ENCODE peak calls at places on chromosome 10, in seven cellular contexts. S is HFFc6, J is T follicular helper cell, G is ELF-1, H is hypothalamus, C is NCI-H1105 treated with DMSO at 0.1 percent for 48 hours, Q is H54. B is an unnamed sample.

GRCh38 chr10:11377267-11377666 is 234.2 kb downstream of the USP6NL start:
- DNase-seq in S (no peak), J (no peak), G (no peak), H (no peak), C (no peak), Q (no peak), B (no peak)

GRCh38 chr10:127444155-127444554 is 105.0 kb upstream of the NPS start:
- DNase-seq in S (no peak), J (no peak), G (no peak), H (no peak), C (no peak), Q (no peak), B (no peak)

GRCh38 chr10:16519908-16520861 is 1.5 kb downstream of the C1QL3 start:
- DNase-seq in S (no peak), J (no peak), G (peak; percentile 6), H (no peak), C (no peak), Q (no peak), B (no peak)

GRCh38 chr10:85557077-85557476 is 809.5 kb downstream of the GRID1 start:
- DNase-seq in S (no peak), J (no peak), G (no peak), H (no peak), C (no peak), Q (no peak), B (no peak)

GRCh38 chr10:102994551-102995295 is 76.6 kb downstream of the CNNM2 start:
- DNase-seq in S (no peak), J (no peak), G (no peak), H (no peak), C (no peak), Q (no peak), B (no peak)

GRCh38 chr10:73762915-73763314 is 18.7 kb downstream of the SEC24C start:
- DNase-seq in S (peak; percentile 55), J (no peak), G (no peak), H (no peak), C (no peak), Q (peak; percentile 49), B (peak; percentile 49)

GRCh38 chr10:43201545-43202131 is 63.4 kb downstream of the CSGALNACT2 start:
- DNase-seq in S (no peak), J (no peak), G (no peak), H (no peak), C (no peak), Q (no peak), B (no peak)

GRCh38 chr10:29600821-29601220 is 34.0 kb downstream of the SVIL start:
- DNase-seq in S (no peak), J (no peak), G (no peak), H (no peak), C (no peak), Q (no peak), B (no peak)

GRCh38 chr10:36349445-36350063 is 707.5 kb upstream of the FZD8 start:
- DNase-seq in S (peak; percentile 10), J (no peak), G (peak; percentile 62), H (no peak), C (no peak), Q (peak; percentile 52), B (no peak)

GRCh38 chr10:124534231-124534798 is 72.7 kb downstream of the LHPP start:
- DNase-seq in S (no peak), J (no peak), G (peak; percentile 66), H (peak; percentile 54), C (no peak), Q (no peak), B (no peak)

GRCh38 chr10:314871-315270 is 179.6 kb downstream of the ZMYND11 start:
- DNase-seq in S (no peak), J (no peak), G (no peak), H (no peak), C (no peak), Q (no peak), B (no peak)

GRCh38 chr10:32239770-32240169 is 107.2 kb downstream of the EPC1 start:
- DNase-seq in S (peak; percentile 76), J (no peak), G (no peak), H (no peak), C (no peak), Q (no peak), B (no peak)

GRCh38 chr10:33412261-33413092 is 78.0 kb upstream of the NRP1 start:
- DNase-seq in S (peak; percentile 92), J (no peak), G (no peak), H (no peak), C (no peak), Q (peak; percentile 54), B (peak; percentile 98)